ENCODE peak calls at places on chromosomes 16 and 17, in six cellular contexts. One of them, this sample, is unnamed.

GRCh38 chr17:50630524-50631194 is 4.0 kb upstream of the ABCC3 start:
- DNase-seq in pancreas: peak; percentile 78
- DNase-seq in A549: peak; percentile 90
- DNase-seq in AG04450: no peak
- DNase-seq in left lung: no peak
- DNase-seq in tibial artery: no peak
- DNase-seq in this sample: no peak

GRCh38 chr16:28984091-28984490 is 761 bp upstream of the LAT start:
- DNase-seq in pancreas: no peak
- DNase-seq in A549: no peak
- DNase-seq in AG04450: no peak
- DNase-seq in left lung: no peak
- DNase-seq in tibial artery: no peak
- DNase-seq in this sample: no peak

GRCh38 chr17:35713069-35713728 is 18.2 kb upstream of the RASL10B start:
- DNase-seq in pancreas: peak; percentile 61
- DNase-seq in A549: no peak
- DNase-seq in AG04450: peak; percentile 53
- DNase-seq in left lung: no peak
- DNase-seq in tibial artery: peak; percentile 48
- DNase-seq in this sample: peak; percentile 96

GRCh38 chr17:81503619-81504018 is 9.0 kb downstream of the ACTG1 start:
- DNase-seq in pancreas: no peak
- DNase-seq in A549: no peak
- DNase-seq in AG04450: no peak
- DNase-seq in left lung: no peak
- DNase-seq in tibial artery: no peak
- DNase-seq in this sample: no peak

GRCh38 chr17:51612692-51613091 is 352.3 kb downstream of the UTP18 start:
- DNase-seq in pancreas: no peak
- DNase-seq in A549: no peak
- DNase-seq in AG04450: no peak
- DNase-seq in left lung: no peak
- DNase-seq in tibial artery: no peak
- DNase-seq in this sample: no peak

GRCh38 chr16:67672739-67673662 is 6.4 kb downstream of the C16orf86 start:
- DNase-seq in pancreas: peak; percentile 49
- DNase-seq in A549: peak; percentile 84
- DNase-seq in AG04450: peak; percentile 56
- DNase-seq in left lung: peak; percentile 75
- DNase-seq in tibial artery: peak; percentile 58
- DNase-seq in this sample: peak; percentile 74

GRCh38 chr17:77409282-77410161 is 268.8 kb downstream of the SEC14L1 start:
- DNase-seq in pancreas: no peak
- DNase-seq in A549: no peak
- DNase-seq in AG04450: no peak
- DNase-seq in left lung: peak; percentile 64
- DNase-seq in tibial artery: peak; percentile 74
- DNase-seq in this sample: peak; percentile 68

GRCh38 chr16:63530974-63531373 is 1494.7 kb upstream of the CDH8 start:
- DNase-seq in pancreas: no peak
- DNase-seq in A549: no peak
- DNase-seq in AG04450: no peak
- DNase-seq in left lung: no peak
- DNase-seq in tibial artery: no peak
- DNase-seq in this sample: no peak

GRCh38 chr17:34579017-34579946 is at the start of gene TMEM132E:
- DNase-seq in pancreas: peak; percentile 34
- DNase-seq in A549: no peak
- DNase-seq in AG04450: no peak
- DNase-seq in left lung: no peak
- DNase-seq in tibial artery: peak; percentile 30
- DNase-seq in this sample: no peak

GRCh38 chr17:36602030-36602737 is 801 bp downstream of the MRM1 start:
- DNase-seq in pancreas: peak; percentile 18
- DNase-seq in A549: no peak
- DNase-seq in AG04450: no peak
- DNase-seq in left lung: no peak
- DNase-seq in tibial artery: no peak
- DNase-seq in this sample: no peak

GRCh38 chr17:27741361-27741861 is 58.9 kb downstream of the NOS2 start:
- DNase-seq in pancreas: no peak
- DNase-seq in A549: no peak
- DNase-seq in AG04450: no peak
- DNase-seq in left lung: no peak
- DNase-seq in tibial artery: no peak
- DNase-seq in this sample: peak; percentile 54

GRCh38 chr17:47850692-47851573 is at the start of gene SP6:
- DNase-seq in pancreas: peak; percentile 88
- DNase-seq in A549: peak; percentile 91
- DNase-seq in AG04450: no peak
- DNase-seq in left lung: peak; percentile 79
- DNase-seq in tibial artery: no peak
- DNase-seq in this sample: peak; percentile 46

GRCh38 chr17:5184284-5184683 is 7.4 kb downstream of the ZNF594 start:
- DNase-seq in pancreas: no peak
- DNase-seq in A549: no peak
- DNase-seq in AG04450: no peak
- DNase-seq in left lung: no peak
- DNase-seq in tibial artery: no peak
- DNase-seq in this sample: no peak

GRCh38 chr17:77332981-77333685 is 192.4 kb downstream of the SEC14L1 start:
- DNase-seq in pancreas: no peak
- DNase-seq in A549: no peak
- DNase-seq in AG04450: no peak
- DNase-seq in left lung: peak; percentile 27
- DNase-seq in tibial artery: no peak
- DNase-seq in this sample: peak; percentile 98

GRCh38 chr16:30110661-30111060 is 2.7 kb downstream of the GDPD3 start:
- DNase-seq in pancreas: no peak
- DNase-seq in A549: no peak
- DNase-seq in AG04450: no peak
- DNase-seq in left lung: no peak
- DNase-seq in tibial artery: no peak
- DNase-seq in this sample: peak; percentile 19

GRCh38 chr17:56812971-56813388 is 20.7 kb downstream of the C17orf67 start:
- DNase-seq in pancreas: no peak
- DNase-seq in A549: no peak
- DNase-seq in AG04450: no peak
- DNase-seq in left lung: no peak
- DNase-seq in tibial artery: no peak
- DNase-seq in this sample: no peak

GRCh38 chr17:58789160-58789559 is 33.5 kb downstream of the PPM1E start:
- DNase-seq in pancreas: no peak
- DNase-seq in A549: no peak
- DNase-seq in AG04450: no peak
- DNase-seq in left lung: no peak
- DNase-seq in tibial artery: no peak
- DNase-seq in this sample: no peak

GRCh38 chr16:67241008-67241900 is 6.0 kb downstream of the FHOD1 start:
- DNase-seq in pancreas: peak; percentile 50
- DNase-seq in A549: peak; percentile 76
- DNase-seq in AG04450: peak; percentile 67
- DNase-seq in left lung: peak; percentile 85
- DNase-seq in tibial artery: peak; percentile 68
- DNase-seq in this sample: peak; percentile 93

GRCh38 chr17:41689497-41690299 is 1.0 kb downstream of the EIF1 start:
- DNase-seq in pancreas: no peak
- DNase-seq in A549: no peak
- DNase-seq in AG04450: no peak
- DNase-seq in left lung: no peak
- DNase-seq in tibial artery: no peak
- DNase-seq in this sample: peak; percentile 71

GRCh38 chr17:71085238-71086033 is 916.1 kb downstream of the KCNJ2 start:
- DNase-seq in pancreas: no peak
- DNase-seq in A549: peak; percentile 22
- DNase-seq in AG04450: no peak
- DNase-seq in left lung: no peak
- DNase-seq in tibial artery: no peak
- DNase-seq in this sample: peak; percentile 30

GRCh38 chr16:2486645-2487516 is 12.0 kb downstream of the TBC1D24 start:
- DNase-seq in pancreas: peak; percentile 56
- DNase-seq in A549: no peak
- DNase-seq in AG04450: no peak
- DNase-seq in left lung: peak; percentile 80
- DNase-seq in tibial artery: peak; percentile 54
- DNase-seq in this sample: no peak

GRCh38 chr17:16013943-16014407 is 14.4 kb downstream of the TTC19 start:
- DNase-seq in pancreas: no peak
- DNase-seq in A549: peak; percentile 48
- DNase-seq in AG04450: peak; percentile 59
- DNase-seq in left lung: no peak
- DNase-seq in tibial artery: no peak
- DNase-seq in this sample: peak; percentile 88

GRCh38 chr16:48029768-48030167 is 126.0 kb downstream of the ABCC12 start:
- DNase-seq in pancreas: no peak
- DNase-seq in A549: no peak
- DNase-seq in AG04450: no peak
- DNase-seq in left lung: no peak
- DNase-seq in tibial artery: no peak
- DNase-seq in this sample: no peak

GRCh38 chr16:79573881-79574280 is 26.7 kb downstream of the MAF start:
- DNase-seq in pancreas: no peak
- DNase-seq in A549: no peak
- DNase-seq in AG04450: no peak
- DNase-seq in left lung: no peak
- DNase-seq in tibial artery: no peak
- DNase-seq in this sample: no peak

GRCh38 chr17:43360376-43360738 is 38.4 kb upstream of the ARL4D start:
- DNase-seq in pancreas: peak; percentile 56
- DNase-seq in A549: peak; percentile 69
- DNase-seq in AG04450: no peak
- DNase-seq in left lung: no peak
- DNase-seq in tibial artery: peak; percentile 47
- DNase-seq in this sample: peak; percentile 97

GRCh38 chr16:86432691-86433090 is 77.6 kb upstream of the FOXF1 start:
- DNase-seq in pancreas: no peak
- DNase-seq in A549: no peak
- DNase-seq in AG04450: no peak
- DNase-seq in left lung: no peak
- DNase-seq in tibial artery: no peak
- DNase-seq in this sample: no peak

GRCh38 chr17:20262116-20262977 is 205.0 kb downstream of the LGALS9B start:
- DNase-seq in pancreas: no peak
- DNase-seq in A549: no peak
- DNase-seq in AG04450: no peak
- DNase-seq in left lung: no peak
- DNase-seq in tibial artery: no peak
- DNase-seq in this sample: no peak

GRCh38 chr17:12342609-12343248 is 322.1 kb downstream of the MAP2K4 start:
- DNase-seq in pancreas: no peak
- DNase-seq in A549: peak; percentile 22
- DNase-seq in AG04450: no peak
- DNase-seq in left lung: no peak
- DNase-seq in tibial artery: no peak
- DNase-seq in this sample: peak; percentile 45

GRCh38 chr16:46830417-46830901 is 521 bp downstream of the C16orf87 start:
- DNase-seq in pancreas: peak; percentile 12
- DNase-seq in A549: no peak
- DNase-seq in AG04450: no peak
- DNase-seq in left lung: peak; percentile 52
- DNase-seq in tibial artery: no peak
- DNase-seq in this sample: peak; percentile 2
- TF ChIP-seq CTCF in pancreas: no peak
- TF ChIP-seq CTCF in A549: no peak
- TF ChIP-seq CTCF in AG04450: no peak
- TF ChIP-seq CTCF in left lung: no peak
- TF ChIP-seq CTCF in tibial artery: no peak
- TF ChIP-seq CTCF in this sample: no peak

GRCh38 chr17:74130276-74130675 is 73.2 kb upstream of the RPL38 start:
- DNase-seq in pancreas: no peak
- DNase-seq in A549: no peak
- DNase-seq in AG04450: no peak
- DNase-seq in left lung: no peak
- DNase-seq in tibial artery: no peak
- DNase-seq in this sample: no peak
- H3K4me3 ChIP-seq in pancreas: no peak overlapping the region
- H3K4me3 ChIP-seq in A549: no peak overlapping the region
- H3K4me3 ChIP-seq in AG04450: no peak overlapping the region
- H3K4me3 ChIP-seq in left lung: no peak overlapping the region
- H3K4me3 ChIP-seq in tibial artery: no peak overlapping the region
- H3K4me3 ChIP-seq in this sample: no peak overlapping the region

DNA sequence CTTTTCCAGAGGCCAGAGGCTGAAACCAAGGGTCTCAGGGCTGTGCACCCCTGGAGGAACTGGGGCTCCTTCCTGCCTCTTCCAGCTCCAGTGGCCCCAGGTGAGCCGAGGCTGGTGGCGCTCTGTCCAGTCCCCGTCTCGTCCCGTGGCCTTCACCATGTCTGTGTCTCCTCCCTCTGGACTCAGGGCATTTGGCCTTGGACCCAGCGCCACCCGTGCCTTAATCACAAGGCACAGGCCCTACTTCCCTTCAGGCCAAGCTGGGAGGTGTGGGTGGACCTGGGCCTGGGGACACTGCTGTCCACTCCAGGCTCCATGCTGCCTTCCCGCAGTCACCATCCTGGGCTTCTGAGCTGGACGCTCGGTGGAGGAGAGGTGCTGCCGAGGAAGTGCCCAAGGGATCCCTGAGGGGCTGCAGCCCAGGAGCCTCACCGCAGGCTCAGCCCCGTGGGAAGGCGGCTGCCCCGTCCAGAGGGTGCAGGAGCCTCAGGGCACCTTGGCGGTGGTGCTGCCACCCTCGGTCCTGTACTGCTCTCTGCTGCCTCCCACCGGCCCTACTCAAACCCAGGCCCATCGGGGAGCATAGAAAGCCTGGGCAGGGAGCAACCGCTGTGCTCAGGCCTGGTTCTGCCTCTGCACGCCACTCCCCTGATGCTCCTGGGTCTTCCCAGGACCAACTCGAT is 9.6 kb upstream of the APRT start:
- DNase-seq in pancreas: no peak
- DNase-seq in A549: no peak
- DNase-seq in AG04450: no peak
- DNase-seq in left lung: no peak
- DNase-seq in tibial artery: no peak
- DNase-seq in this sample: no peak
- TF ChIP-seq CTCF in pancreas: no peak
- TF ChIP-seq CTCF in A549: no peak
- TF ChIP-seq CTCF in AG04450: peak; percentile 4
- TF ChIP-seq CTCF in left lung: no peak
- TF ChIP-seq CTCF in tibial artery: no peak
- TF ChIP-seq CTCF in this sample: no peak

GRCh38 chr16:72299684-72300243 is 127.8 kb upstream of the PMFBP1 start:
- DNase-seq in pancreas: no peak
- DNase-seq in A549: no peak
- DNase-seq in AG04450: no peak
- DNase-seq in left lung: no peak
- DNase-seq in tibial artery: no peak
- DNase-seq in this sample: no peak
- H3K4me3 ChIP-seq in pancreas: no peak overlapping the region
- H3K4me3 ChIP-seq in A549: no peak overlapping the region
- H3K4me3 ChIP-seq in AG04450: no peak overlapping the region
- H3K4me3 ChIP-seq in left lung: no peak overlapping the region
- H3K4me3 ChIP-seq in tibial artery: no peak overlapping the region
- H3K4me3 ChIP-seq in this sample: no peak overlapping the region

GRCh38 chr17:49218941-49219913 is 8.7 kb downstream of the ABI3 start:
- DNase-seq in pancreas: no peak
- DNase-seq in A549: no peak
- DNase-seq in AG04450: no peak
- DNase-seq in left lung: peak; percentile 62
- DNase-seq in tibial artery: no peak
- DNase-seq in this sample: no peak
- TF ChIP-seq CTCF in pancreas: no peak
- TF ChIP-seq CTCF in A549: peak; percentile 33
- TF ChIP-seq CTCF in AG04450: peak; percentile 7
- TF ChIP-seq CTCF in left lung: no peak
- TF ChIP-seq CTCF in tibial artery: no peak
- TF ChIP-seq CTCF in this sample: peak; percentile 25

This sample was measured in fibroblast of mammary gland.